ENCODE peak calls at places on chromosome 6, in four cellular contexts. X is HEK293T, C is HepG2, W is K562. I is an unnamed sample.

GRCh38 chr6:33505544-33506330 is 51.4 kb downstream of the ZBTB9 start:
- DNase-seq in C (no peak), W (no peak), X (no peak), I (no peak)

GRCh38 chr6:35376282-35376681 is 33.9 kb downstream of the PPARD start:
- DNase-seq in X (no peak), C (no peak), W (no peak), I (no peak)

GRCh38 chr6:83868639-83869038 is 9.2 kb downstream of the CYB5R4 start:
- DNase-seq in W (no peak), C (no peak), X (no peak), I (no peak)

GRCh38 chr6:147204060-147204785 is at the start of gene STXBP5:
- DNase-seq in X (peak), W (peak), C (peak), I (no peak)

GRCh38 chr6:42104095-42104806 is 38.2 kb downstream of the C6orf132 start:
- DNase-seq in C (peak), W (peak), X (peak), I (peak)

GRCh38 chr6:166927942-166928643 is 28.3 kb downstream of the RNASET2 start:
- DNase-seq in C (no peak), W (no peak), X (no peak), I (no peak)

GRCh38 chr6:168892031-168892430 is 361.6 kb downstream of the THBS2 start:
- DNase-seq in W (no peak), C (no peak), X (no peak), I (no peak)

GRCh38 chr6:71287926-71288227 is 734 bp upstream of the OGFRL1 start:
- DNase-seq in C (no peak), W (no peak), X (no peak), I (peak)

GRCh38 chr6:27213544-27214125 is 33.9 kb upstream of the PRSS16 start:
- DNase-seq in C (no peak), X (peak), W (peak), I (no peak)

GRCh38 chr6:449486-450419 is 58.2 kb downstream of the IRF4 start:
- DNase-seq in C (no peak), W (no peak), X (no peak), I (no peak)

GRCh38 chr6:145629478-145629877 is 105.8 kb downstream of the EPM2A start:
- DNase-seq in C (no peak), X (no peak), W (no peak), I (no peak)

GRCh38 chr6:39904946-39905639 is 29.2 kb downstream of the MOCS1 start:
- DNase-seq in C (no peak), X (no peak), W (no peak), I (no peak)

GRCh38 chr6:33837971-33838665 is 34.3 kb upstream of the MLN start:
- DNase-seq in W (no peak), C (no peak), X (no peak), I (no peak)

GRCh38 chr6:14337157-14337556 is 219.6 kb downstream of the CD83 start:
- DNase-seq in X (no peak), C (no peak), W (no peak), I (no peak)

GRCh38 chr6:116513224-116513875 is 1.9 kb downstream of the CALHM5 start:
- DNase-seq in X (no peak), W (no peak), C (no peak), I (no peak)

GRCh38 chr6:137571854-137572253 is 77.7 kb upstream of the OLIG3 start:
- DNase-seq in X (peak), W (peak), C (peak), I (no peak)

GRCh38 chr6:43776799-43777776 is 7.1 kb downstream of the VEGFA start:
- DNase-seq in X (no peak), C (no peak), W (no peak), I (no peak)

GRCh38 chr6:169316651-169317050 is 63.0 kb upstream of the THBS2 start:
- DNase-seq in W (no peak), X (no peak), C (no peak), I (no peak)

GRCh38 chr6:89145962-89146747 is at the start of gene PM20D2:
- DNase-seq in X (peak), C (peak), W (peak), I (no peak)

GRCh38 chr6:11601776-11602605 is 64.4 kb downstream of the TMEM170B start:
- DNase-seq in X (no peak), C (no peak), W (no peak), I (no peak)

GRCh38 chr6:11600251-11600650 is 62.7 kb downstream of the TMEM170B start:
- DNase-seq in X (no peak), C (no peak), W (no peak), I (no peak)

GRCh38 chr6:11595903-11596302 is 58.4 kb downstream of the TMEM170B start:
- DNase-seq in X (peak), W (no peak), C (no peak), I (no peak)

GRCh38 chr6:11596640-11597237 is 59.2 kb downstream of the TMEM170B start:
- DNase-seq in W (no peak), X (no peak), C (no peak), I (no peak)

DNA sequence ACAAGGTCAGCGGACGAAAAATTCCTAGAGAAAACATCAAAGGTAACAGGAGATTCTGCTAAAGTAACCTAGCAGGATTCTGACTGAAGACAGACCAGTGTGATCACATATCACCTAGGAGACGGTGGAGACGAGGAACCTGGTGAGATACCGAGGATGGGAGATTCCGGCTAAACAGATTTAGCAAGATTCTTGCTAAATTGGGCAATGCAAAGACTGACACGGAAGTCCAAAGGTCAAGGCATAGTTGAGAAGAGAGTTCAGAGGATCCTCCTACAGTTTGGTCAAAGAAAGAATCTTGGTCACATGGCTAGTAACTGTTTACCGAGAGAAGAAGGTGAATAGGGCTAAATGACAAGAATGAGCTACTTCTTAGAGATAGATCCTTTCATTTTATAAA is 61.1 kb downstream of the TMEM170B start:
- DNase-seq in W (no peak), C (peak), X (no peak), I (no peak)
- TF ChIP-seq FOXK2 in W (no peak), C (no peak), X (no peak), I (no peak)

DNA sequence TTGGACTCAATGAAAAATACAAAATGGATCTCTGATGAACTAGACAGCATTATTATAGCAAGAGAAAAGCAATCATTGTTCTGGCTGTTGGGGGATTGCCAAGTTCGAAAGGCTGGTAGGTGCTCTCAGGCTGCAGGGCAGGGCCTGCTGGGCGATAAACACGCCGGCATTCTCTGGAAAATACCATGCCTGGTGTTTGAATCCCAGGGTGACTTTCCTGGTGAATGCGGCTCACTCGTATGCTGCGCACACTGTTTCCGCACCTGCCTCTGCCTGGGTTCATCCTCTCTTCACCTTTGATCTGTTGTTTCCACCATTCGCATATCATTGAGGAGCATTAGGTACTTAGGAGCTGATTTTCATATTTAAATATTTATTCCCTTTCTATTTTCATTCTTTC is 37.4 kb downstream of the GCNT2 start:
- DNase-seq in X (no peak), W (no peak), C (no peak), I (no peak)
- TF ChIP-seq FOXK2 in X (no peak), W (no peak), C (no peak), I (no peak)

DNA sequence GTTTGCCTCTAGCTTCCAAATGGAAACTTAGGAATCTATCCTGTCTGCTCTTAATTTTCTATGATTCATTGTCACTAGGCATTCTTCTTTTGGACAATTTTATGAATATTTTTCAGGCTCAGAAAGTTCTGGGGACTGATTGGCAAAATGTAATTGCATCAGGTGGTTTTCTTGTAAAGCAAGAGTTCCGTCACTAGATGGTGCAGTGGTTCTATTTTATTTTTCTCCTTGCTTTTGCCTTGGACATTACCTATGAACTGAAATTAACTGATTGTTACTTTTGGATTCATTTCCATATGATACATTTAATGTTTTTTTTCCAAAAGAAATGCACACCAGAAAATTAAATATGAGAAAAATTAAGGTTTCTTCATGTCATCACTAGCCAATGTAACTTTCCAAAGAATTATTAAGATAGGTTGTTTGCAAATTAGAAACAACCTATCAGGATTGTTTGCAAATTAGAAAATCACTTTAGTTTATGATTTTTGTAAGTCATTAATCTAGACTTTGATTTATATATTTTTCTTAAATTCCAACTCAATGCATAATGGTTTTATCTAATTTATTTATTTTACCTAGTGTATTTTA is 48.0 kb downstream of the TMEM170B start:
- DNase-seq in W (peak), C (peak), X (peak), I (peak)
- TF ChIP-seq FOXK2 in W (no peak), C (no peak), X (no peak), I (no peak)

DNA sequence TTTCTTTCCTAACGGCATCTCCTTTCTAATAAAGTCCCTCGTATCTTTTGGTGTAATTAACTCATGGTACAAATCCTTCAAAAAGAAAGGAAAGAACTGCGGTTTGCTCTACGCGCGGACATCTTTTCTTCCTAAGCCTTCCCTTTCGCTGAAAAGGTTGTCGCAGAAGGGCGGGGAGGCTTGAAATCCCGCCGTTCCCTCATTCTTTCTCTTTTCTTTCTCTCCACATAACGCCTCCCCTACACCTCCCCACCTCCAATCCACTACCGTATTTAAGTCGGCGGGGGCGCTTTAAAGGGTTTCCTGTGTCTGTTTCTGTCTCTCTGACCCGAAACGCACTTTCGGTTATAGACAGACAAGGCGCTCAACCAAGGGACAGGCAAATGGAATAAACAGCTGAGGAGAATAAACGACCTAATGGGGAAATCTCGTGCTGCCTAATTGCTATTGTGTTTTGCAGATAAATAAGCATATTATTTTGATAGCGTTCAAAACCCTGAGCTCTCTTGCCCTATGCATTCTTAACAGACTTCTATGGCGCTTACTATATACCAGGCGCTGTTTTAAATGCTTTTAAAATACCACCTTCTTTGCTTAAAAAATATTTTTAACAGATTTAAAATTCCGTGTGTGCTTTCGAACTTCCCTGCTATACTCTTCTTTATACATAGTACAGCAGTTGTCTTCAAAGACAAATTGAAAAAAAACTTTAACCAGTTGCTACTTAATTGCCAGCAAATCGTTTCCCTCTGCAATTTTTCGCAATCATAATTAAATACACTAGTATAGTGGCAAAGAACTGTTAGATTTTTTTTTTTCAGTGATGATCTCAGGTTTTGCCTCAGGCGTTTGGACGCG is 2.5 kb upstream of the HEY2 start:
- DNase-seq in W (peak), X (peak), C (peak), I (no peak)
- TF ChIP-seq FOXK2 in W (no peak), X (no peak), C (no peak), I (no peak)

DNA sequence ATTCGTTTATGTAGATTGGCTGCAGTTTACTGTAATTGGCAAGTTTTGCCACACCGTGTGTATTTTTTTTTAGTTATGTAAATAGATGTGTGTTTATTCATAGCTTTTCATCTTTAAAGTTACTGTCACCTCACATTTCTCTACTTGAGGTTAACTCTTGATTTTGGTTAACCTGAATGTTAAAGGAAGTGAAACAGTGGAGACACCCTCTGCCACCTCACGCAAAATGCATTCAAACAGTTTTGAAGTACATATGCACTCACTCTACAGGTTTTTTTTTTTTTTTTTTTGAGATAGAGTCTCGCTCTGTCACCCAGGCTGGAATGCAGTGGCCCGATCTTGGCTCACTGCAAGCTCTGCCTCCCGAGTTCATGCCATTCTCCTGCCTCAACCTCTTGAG is 17.7 kb downstream of the OR2A4 start:
- DNase-seq in X (no peak), W (no peak), C (no peak), I (peak)
- TF ChIP-seq FOXK2 in X (no peak), W (no peak), C (no peak), I (no peak)

GRCh38 chr6:157713451-157714152 is 109.4 kb upstream of the SNX9 start:
- DNase-seq in C (no peak), W (no peak), X (no peak), I (no peak)
- TF ChIP-seq FOXK2 in C (no peak), W (no peak), X (no peak), I (no peak)

DNA sequence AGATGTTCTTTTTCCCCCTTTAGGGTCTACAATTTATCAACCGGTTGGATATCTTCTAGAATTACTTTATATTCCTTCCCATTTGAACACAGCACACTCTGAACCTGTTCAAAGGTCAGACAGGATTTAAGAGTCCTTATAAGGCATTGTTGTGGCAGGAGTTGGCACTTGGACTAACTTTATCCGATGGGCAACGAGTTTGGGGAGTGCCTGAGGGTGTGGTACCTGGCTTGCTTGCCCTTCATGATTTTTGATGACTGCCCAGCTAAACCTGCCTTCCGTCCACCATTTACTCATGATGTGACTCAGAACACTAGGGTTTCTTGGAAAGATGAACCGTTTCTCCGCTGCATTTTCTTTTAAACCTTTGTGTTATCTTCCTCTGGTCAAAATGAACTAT is 285.2 kb downstream of the FOXC1 start:
- DNase-seq in X (no peak), C (no peak), W (no peak), I (no peak)
- TF ChIP-seq FOXK2 in X (no peak), C (no peak), W (no peak), I (no peak)

I was measured in GM12878.